ENCODE peak calls at places on chromosomes 16 and 17, in nine cellular contexts. H, Q, K, W, V, D, F, G and U are unnamed samples. For H3K9me3, the result is how much of the 10 kb centered on the place peaks cover.

GRCh38 chr16:58027341-58028167 is 2.0 kb downstream of the MMP15 start:
- DNase-seq in Q (no peak), F (peak), H (peak), K (peak), W (no peak), G (peak), D (no peak), V (peak), U (peak)

GRCh38 chr17:51662204-51663056 is 402.1 kb downstream of the UTP18 start:
- DNase-seq in Q (no peak), V (no peak), H (no peak), G (no peak), D (no peak), K (no peak), F (no peak), W (no peak), U (no peak)

GRCh38 chr17:50944902-50945720 is 79.0 kb upstream of the TOB1 start:
- DNase-seq in H (no peak), V (no peak), K (no peak), Q (no peak), D (no peak), F (no peak), W (no peak), G (no peak), U (no peak)

GRCh38 chr16:75402821-75403475 is 30.4 kb downstream of the CFDP1 start:
- DNase-seq in W (no peak), K (no peak), G (no peak), D (no peak), F (peak), Q (peak), V (peak), H (peak), U (peak)

GRCh38 chr17:82846061-82846691 is 6.4 kb upstream of the ZNF750 start:
- DNase-seq in W (no peak), G (no peak), V (no peak), F (no peak), D (no peak), H (no peak), K (no peak), Q (no peak), U (no peak)

GRCh38 chr17:17957584-17957916 is 14.7 kb downstream of the TOM1L2 start:
- DNase-seq in Q (no peak), V (no peak), K (no peak), W (peak), H (no peak), F (peak), G (no peak), D (no peak), U (no peak)

GRCh38 chr17:43846221-43846712 is 709 bp upstream of the CD300LG start:
- DNase-seq in Q (peak), D (peak), V (peak), W (no peak), H (peak), G (peak), F (peak), K (peak), U (peak)

GRCh38 chr17:81837641-81838040 is 2.8 kb upstream of the PPP1R27 start:
- DNase-seq in H (no peak), Q (peak), K (no peak), W (no peak), D (no peak), V (no peak), G (no peak), F (no peak), U (no peak)

GRCh38 chr17:1487939-1488825 is 4.3 kb downstream of the MYO1C start:
- DNase-seq in W (no peak), G (peak), H (peak), K (peak), F (peak), V (peak), D (peak), Q (peak), U (peak)

GRCh38 chr17:82400830-82401229 is 17.3 kb upstream of the HEXD start:
- DNase-seq in F (no peak), G (no peak), Q (no peak), K (no peak), D (peak), H (no peak), W (no peak), V (no peak), U (no peak)

GRCh38 chr17:73783382-73783766 is 139.1 kb upstream of the SDK2 start:
- DNase-seq in D (no peak), G (no peak), H (no peak), Q (no peak), F (no peak), W (no peak), V (no peak), K (no peak), U (no peak)
- H3K9ac ChIP-seq in D (no peak), G (no peak), H (no peak), Q (no peak), F (no peak), W (no peak), V (no peak), K (no peak), U (no peak)

DNA sequence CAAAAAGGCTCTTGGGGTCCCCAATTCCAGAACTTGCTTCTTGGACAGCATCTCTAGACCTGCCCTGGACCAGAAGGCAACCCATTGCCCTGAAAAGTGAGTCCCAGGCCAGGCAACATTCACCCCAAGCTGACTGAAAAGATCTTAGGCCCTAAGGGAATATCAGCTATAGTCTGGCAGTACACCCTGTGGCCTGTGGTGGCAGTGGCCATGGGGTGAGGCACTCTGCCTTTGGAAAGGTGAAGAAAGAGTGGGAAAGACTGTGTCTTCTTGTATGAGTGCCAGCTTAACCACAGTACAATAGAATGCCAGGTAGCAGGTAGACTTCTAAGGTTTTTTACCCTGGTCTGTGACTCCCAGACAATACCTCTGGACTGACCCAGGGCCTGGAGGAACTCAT is 564.5 kb downstream of the CDH8 start:
- DNase-seq in W (no peak), F (no peak), H (no peak), D (no peak), K (no peak), Q (no peak), G (no peak), V (no peak), U (no peak)
- H3K9me3 ChIP-seq in W (under half), F (under half), H (under half), D (under half), K (under half), Q (under half), G (under half), V (under half), U (under half)

GRCh38 chr16:80447263-80447662 is 93.5 kb upstream of the DYNLRB2 start:
- DNase-seq in V (no peak), W (no peak), D (no peak), Q (no peak), K (no peak), G (no peak), F (no peak), H (no peak), U (no peak)
- H3K9ac ChIP-seq in V (no peak), W (no peak), D (no peak), Q (no peak), K (no peak), G (no peak), F (no peak), H (no peak), U (no peak)

DNA sequence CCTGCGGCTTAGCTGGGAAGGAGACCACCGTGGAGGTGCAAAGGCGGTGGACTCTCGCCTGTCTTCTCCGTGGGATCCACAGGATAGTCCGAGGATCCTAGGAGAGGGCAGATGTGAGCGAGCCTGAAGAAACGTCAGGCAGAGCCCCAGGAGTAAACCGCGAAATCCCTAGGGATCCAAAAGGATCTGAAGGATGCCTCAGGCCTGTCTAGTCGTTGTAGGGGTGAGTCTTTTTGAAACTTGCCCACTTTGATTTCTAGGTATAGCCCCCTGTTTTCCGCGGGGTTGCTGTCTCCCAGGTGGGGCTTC is 576.5 kb downstream of the KCNJ18 start:
- DNase-seq in F (no peak), D (no peak), H (no peak), W (no peak), V (no peak), K (no peak), G (no peak), Q (no peak), U (no peak)
- H3K9me3 ChIP-seq in F (under half), D (under half), H (half or more), W (under half), V (under half), K (half or more), G (under half), Q (under half), U (under half)

DNA sequence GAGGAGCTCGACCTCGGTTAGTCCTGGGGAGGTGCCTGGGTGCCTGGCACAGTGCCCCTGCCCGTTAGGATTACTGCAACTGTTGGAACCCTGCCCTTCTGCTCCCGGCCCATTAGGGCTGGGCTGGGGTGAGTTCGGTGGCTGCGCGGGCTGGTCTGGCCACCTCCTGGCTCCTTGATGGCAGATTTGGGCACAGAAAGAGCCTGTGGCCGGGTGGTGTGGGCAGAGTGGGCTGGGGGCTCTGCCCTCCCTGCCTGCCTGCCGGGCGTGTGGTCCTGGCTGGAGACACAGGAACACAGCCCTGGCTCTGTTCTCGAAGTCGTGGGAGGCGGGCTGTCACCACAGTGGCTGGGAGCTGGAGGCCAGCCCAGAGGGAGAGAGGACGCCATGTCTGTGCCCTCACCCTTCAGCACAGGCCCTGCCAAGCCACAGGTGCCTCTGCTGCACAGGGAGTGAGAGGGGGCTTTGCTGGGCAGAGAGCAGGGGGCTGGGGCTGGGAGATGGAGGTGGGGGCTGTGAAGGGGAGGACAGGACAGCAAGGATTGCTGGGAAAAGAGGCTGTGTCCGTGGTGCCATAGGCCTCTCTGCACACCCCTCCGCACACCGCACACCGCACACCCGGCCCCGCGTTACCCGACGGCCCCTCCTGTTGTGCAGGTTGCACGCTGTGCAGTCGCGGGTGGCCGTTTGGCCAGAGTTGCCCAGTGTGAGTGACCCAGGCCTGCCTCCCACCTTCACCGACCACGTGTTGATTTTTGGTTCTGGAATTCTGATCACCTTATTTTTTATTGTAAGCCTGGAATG is 236.6 kb upstream of the GSE1 start:
- DNase-seq in K (no peak), V (peak), F (no peak), D (no peak), G (no peak), W (no peak), Q (no peak), H (no peak), U (no peak)
- H3K9ac ChIP-seq in K (no peak), V (no peak), F (no peak), D (no peak), G (no peak), W (no peak), Q (no peak), H (no peak), U (peak)